ENCODE peak calls at places on chromosomes 1 and 21, in nine cellular contexts. Y, R, O, G, H, Z, J, K and E are unnamed samples.

GRCh38 chr1:15272009-15272781 is 25.2 kb downstream of the FHAD1 start:
- DNase-seq in Y (no peak), R (peak; percentile 79), O (no peak), G (peak; percentile 73), H (no peak), Z (peak; percentile 80), J (peak; percentile 79), K (peak; percentile 83), E (no peak)

GRCh38 chr1:87478231-87478630 is 149.6 kb downstream of the LMO4 start:
- DNase-seq in Y (no peak), R (peak; percentile 22), O (no peak), G (no peak), H (no peak), Z (no peak), J (no peak), K (no peak), E (no peak)

GRCh38 chr1:6809461-6809860 is 24.2 kb downstream of the CAMTA1 start:
- DNase-seq in Y (no peak), R (no peak), O (no peak), G (no peak), H (no peak), Z (no peak), J (no peak), K (no peak), E (no peak)

GRCh38 chr1:36864182-36865079 is 169.9 kb downstream of the GRIK3 start:
- DNase-seq in Y (no peak), R (no peak), O (no peak), G (peak; percentile 26), H (no peak), Z (no peak), J (no peak), K (no peak), E (no peak)

GRCh38 chr21:46517361-46517760 is 58.7 kb downstream of the DIP2A start:
- DNase-seq in Y (no peak), R (no peak), O (no peak), G (no peak), H (no peak), Z (no peak), J (no peak), K (peak; percentile 31), E (no peak)

GRCh38 chr1:160255761-160256300 is 6.5 kb downstream of the DCAF8 start:
- DNase-seq in Y (no peak), R (no peak), O (no peak), G (no peak), H (no peak), Z (no peak), J (no peak), K (no peak), E (no peak)

GRCh38 chr1:222815367-222815765 is 527 bp downstream of the DISP1 start:
- DNase-seq in Y (peak; percentile 52), R (peak; percentile 37), O (no peak), G (peak; percentile 66), H (peak; percentile 33), Z (no peak), J (peak; percentile 55), K (peak; percentile 58), E (no peak)

GRCh38 chr1:10943991-10944730 is 68.3 kb upstream of the TARDBP start:
- DNase-seq in Y (no peak), R (peak; percentile 63), O (no peak), G (peak; percentile 37), H (no peak), Z (no peak), J (peak; percentile 22), K (peak; percentile 53), E (no peak)

GRCh38 chr1:64495878-64496277 is 25.9 kb downstream of the CACHD1 start:
- DNase-seq in Y (no peak), R (no peak), O (no peak), G (peak; percentile 27), H (no peak), Z (no peak), J (peak; percentile 33), K (no peak), E (no peak)

GRCh38 chr21:43812139-43812821 is 22.9 kb downstream of the RRP1 start:
- DNase-seq in Y (no peak), R (peak; percentile 7), O (no peak), G (peak; percentile 62), H (no peak), Z (no peak), J (no peak), K (no peak), E (no peak)